ENCODE peak calls at places on chromosomes 3 and 15, in six cellular contexts. K is thoracic aorta, I is pancreas, H is right lobe of liver, C is left lung, A is H1. L is an unnamed sample.

GRCh38 chr3:16378415-16378814 is 113.4 kb downstream of the OXNAD1 start:
- DNase-seq in C (no peak), K (no peak), A (no peak), H (no peak), I (no peak), L (no peak)

GRCh38 chr3:28799084-28799483 is 450.5 kb upstream of the AZI2 start:
- DNase-seq in C (no peak), A (no peak), I (no peak), H (no peak), K (no peak), L (no peak)

GRCh38 chr15:50925281-50925680 is 16.8 kb downstream of the AP4E1 start:
- DNase-seq in I (no peak), K (no peak), H (no peak), A (no peak), C (no peak), L (no peak)

GRCh38 chr3:62318365-62318751 is 55.0 kb downstream of the FEZF2 start:
- DNase-seq in H (peak; percentile 15), I (no peak), C (no peak), A (no peak), K (no peak), L (no peak)

GRCh38 chr3:195097331-195098255 is 173.4 kb downstream of the XXYLT1 start:
- DNase-seq in H (peak; percentile 9), A (no peak), I (no peak), K (no peak), C (peak; percentile 17), L (peak; percentile 16)

GRCh38 chr15:65875458-65875857 is 6.2 kb downstream of the RAB11A start:
- DNase-seq in C (no peak), I (no peak), K (no peak), A (no peak), H (no peak), L (no peak)

GRCh38 chr15:78944202-78944625 is 632 bp downstream of the CTSH start:
- DNase-seq in H (peak; percentile 61), A (no peak), K (no peak), I (no peak), C (no peak), L (no peak)

GRCh38 chr3:114632757-114633424 is 339.1 kb downstream of the TIGIT start:
- DNase-seq in I (no peak), K (no peak), C (no peak), A (no peak), H (no peak), L (no peak)

GRCh38 chr3:196754215-196754937 is 14.7 kb downstream of the PAK2 start:
- DNase-seq in H (no peak), I (no peak), K (no peak), C (no peak), A (no peak), L (no peak)

GRCh38 chr15:64017082-64017588 is 29.1 kb downstream of the DAPK2 start:
- DNase-seq in I (no peak), C (no peak), K (no peak), A (no peak), H (no peak), L (no peak)

GRCh38 chr3:49916686-49917085 is 12.9 kb downstream of the MON1A start:
- DNase-seq in I (no peak), H (no peak), A (no peak), C (no peak), K (no peak), L (no peak)

GRCh38 chr15:100201376-100202280 is 140.1 kb downstream of the ADAMTS17 start:
- DNase-seq in C (no peak), A (no peak), I (no peak), K (no peak), H (no peak), L (no peak)

GRCh38 chr15:93708721-93709120 is 522.6 kb upstream of the MCTP2 start:
- DNase-seq in K (no peak), I (no peak), A (no peak), C (no peak), H (no peak), L (no peak)

GRCh38 chr15:97023131-97023844 is 692.8 kb downstream of the NR2F2 start:
- DNase-seq in K (no peak), H (no peak), A (no peak), I (no peak), C (no peak), L (no peak)

GRCh38 chr15:64688179-64688578 is 87.2 kb downstream of the RBPMS2 start:
- DNase-seq in C (no peak), A (no peak), I (no peak), H (no peak), K (no peak), L (no peak)

GRCh38 chr15:63473999-63474809 is 30.2 kb upstream of the USP3 start:
- DNase-seq in I (peak; percentile 28), C (no peak), H (peak; percentile 85), K (no peak), A (no peak), L (no peak)

GRCh38 chr15:90560229-90560771 is 30.6 kb downstream of the CRTC3 start:
- DNase-seq in K (peak; percentile 18), I (peak; percentile 32), H (no peak), C (no peak), A (no peak), L (peak; percentile 76)

GRCh38 chr3:63141-63845 is 133.3 kb upstream of the CHL1 start:
- DNase-seq in C (no peak), I (no peak), K (no peak), A (no peak), H (no peak), L (no peak)

GRCh38 chr3:101377209-101377608 is 56.8 kb upstream of the IMPG2 start:
- DNase-seq in I (no peak), K (no peak), C (no peak), H (no peak), A (no peak), L (no peak)

GRCh38 chr3:42654331-42655201 is 1.1 kb downstream of the ZBTB47 start:
- DNase-seq in C (peak; percentile 63), H (no peak), I (peak; percentile 65), A (peak; percentile 64), K (no peak), L (peak; percentile 82)

DNA sequence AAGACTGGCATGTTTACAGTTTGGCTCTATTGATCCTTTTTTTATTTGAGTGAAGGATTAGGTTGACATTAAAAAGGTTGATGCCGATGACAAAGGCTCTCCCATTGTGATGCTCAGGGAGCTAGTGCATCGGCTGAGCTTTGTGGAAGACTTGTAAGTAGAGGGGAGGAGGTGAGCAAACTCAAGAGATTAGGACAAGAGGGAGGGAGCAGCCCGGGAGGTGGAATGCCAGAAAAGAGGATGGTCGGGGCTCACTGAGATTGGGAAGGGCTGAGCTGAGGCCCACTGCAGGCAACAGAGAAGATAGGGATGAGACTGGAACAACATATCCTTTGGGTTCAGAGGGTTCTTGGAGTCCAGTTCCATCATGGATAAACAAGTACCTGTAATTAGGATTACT is 26.5 kb upstream of the PSMD6 start:
- DNase-seq in I (no peak), C (no peak), H (no peak), K (no peak), A (peak; percentile 44), L (no peak)
- H3K27ac ChIP-seq in I (no peak overlapping the region), C (no peak overlapping the region), H (no peak overlapping the region), K (no peak overlapping the region), A (no peak overlapping the region), L (no peak overlapping the region)

GRCh38 chr3:100136921-100137320 is 22.6 kb upstream of the FILIP1L start:
- DNase-seq in I (no peak), H (no peak), C (no peak), A (no peak), K (no peak), L (no peak)
- H3K27ac ChIP-seq in I (no peak overlapping the region), H (no peak overlapping the region), C (no peak overlapping the region), A (no peak overlapping the region), K (peak overlapping the region; percentile 62), L (no peak overlapping the region)

GRCh38 chr3:46537789-46538188 is 28.3 kb downstream of the LRRC2 start:
- DNase-seq in H (no peak), I (no peak), A (no peak), K (no peak), C (no peak), L (no peak)

GRCh38 chr3:46540550-46540949 is 25.6 kb downstream of the LRRC2 start:
- DNase-seq in A (no peak), C (no peak), K (no peak), I (no peak), H (no peak), L (peak; percentile 37)

GRCh38 chr3:46539443-46540005 is 26.6 kb downstream of the LRRC2 start:
- DNase-seq in C (no peak), H (no peak), K (no peak), I (no peak), A (no peak), L (no peak)

GRCh38 chr3:46537316-46537715 is 28.8 kb downstream of the LRRC2 start:
- DNase-seq in H (no peak), K (no peak), I (no peak), A (no peak), C (no peak), L (no peak)

GRCh38 chr3:46538803-46539442 is 27.2 kb downstream of the LRRC2 start:
- DNase-seq in I (no peak), C (peak; percentile 76), K (no peak), A (no peak), H (peak; percentile 69), L (peak; percentile 83)
- H3K27ac ChIP-seq in I (peak overlapping the region; percentile 20), C (peak overlapping the region; percentile 7), K (no peak overlapping the region), A (no peak overlapping the region), H (no peak overlapping the region), L (no peak overlapping the region)

GRCh38 chr15:38243278-38243677 is 9.4 kb upstream of the SPRED1 start:
- DNase-seq in K (no peak), H (no peak), A (no peak), C (no peak), I (no peak), L (no peak)
- H3K27ac ChIP-seq in K (no peak overlapping the region), H (no peak overlapping the region), A (no peak overlapping the region), C (no peak overlapping the region), I (no peak overlapping the region), L (no peak overlapping the region)

DNA sequence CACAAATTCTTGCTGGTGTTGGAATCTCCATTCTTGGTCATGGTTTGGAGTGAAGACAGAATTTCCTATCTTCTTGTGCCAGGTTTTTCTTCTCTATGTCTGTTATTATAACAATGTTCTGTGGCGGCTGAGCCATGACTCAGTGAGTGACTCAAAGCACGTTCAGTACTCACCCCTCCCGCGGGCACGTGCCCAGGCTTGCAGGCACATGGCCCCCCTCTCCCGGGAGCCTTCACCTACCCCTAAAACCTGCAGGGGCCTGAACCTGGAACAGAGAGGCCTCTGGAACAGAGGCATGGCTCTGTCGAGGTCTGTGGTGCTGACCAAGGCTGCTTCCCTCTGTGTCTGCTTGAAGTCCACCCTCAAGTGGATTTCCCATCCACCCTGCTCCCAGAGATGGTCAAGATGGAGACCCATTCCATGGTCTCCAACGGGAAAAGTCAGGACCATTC is 27.6 kb downstream of the PLXNB1 start:
- DNase-seq in H (no peak), C (peak; percentile 84), A (no peak), K (peak; percentile 88), I (peak; percentile 47), L (peak; percentile 95)
- H3K27ac ChIP-seq in H (no peak overlapping the region), C (peak overlapping the region; percentile 28), A (no peak overlapping the region), K (peak overlapping the region; percentile 92), I (no peak overlapping the region), L (peak overlapping the region; percentile 91)